ENCODE peak calls at places on chromosomes 16 and 17, in five cellular contexts. One of them, this sample, is unnamed.

GRCh38 chr17:9226794-9227135 is 205.5 kb downstream of the NTN1 start:
- DNase-seq in GM12878: no peak
- DNase-seq in gastrocnemius medialis: no peak
- DNase-seq in esophagus squamous epithelium: no peak
- DNase-seq in testis: no peak
- DNase-seq in this sample: no peak

GRCh38 chr17:1055751-1056645 is 59.1 kb downstream of the TIMM22 start:
- DNase-seq in GM12878: no peak
- DNase-seq in gastrocnemius medialis: peak
- DNase-seq in esophagus squamous epithelium: no peak
- DNase-seq in testis: peak
- DNase-seq in this sample: peak

GRCh38 chr17:82619641-82620040 is 28.6 kb downstream of the WDR45B start:
- DNase-seq in GM12878: no peak
- DNase-seq in gastrocnemius medialis: no peak
- DNase-seq in esophagus squamous epithelium: no peak
- DNase-seq in testis: no peak
- DNase-seq in this sample: no peak

GRCh38 chr17:79872762-79873161 is 33.5 kb upstream of the CBX4 start:
- DNase-seq in GM12878: no peak
- DNase-seq in gastrocnemius medialis: no peak
- DNase-seq in esophagus squamous epithelium: no peak
- DNase-seq in testis: no peak
- DNase-seq in this sample: no peak

GRCh38 chr17:30969989-30970680 is 704 bp upstream of the RNF135 start:
- DNase-seq in GM12878: no peak
- DNase-seq in gastrocnemius medialis: no peak
- DNase-seq in esophagus squamous epithelium: no peak
- DNase-seq in testis: peak
- DNase-seq in this sample: peak

GRCh38 chr16:66335704-66336329 is 30.7 kb upstream of the CDH5 start:
- DNase-seq in GM12878: no peak
- DNase-seq in gastrocnemius medialis: no peak
- DNase-seq in esophagus squamous epithelium: no peak
- DNase-seq in testis: peak
- DNase-seq in this sample: no peak

GRCh38 chr17:34665150-34665802 is 85.9 kb downstream of the TMEM132E start:
- DNase-seq in GM12878: no peak
- DNase-seq in gastrocnemius medialis: no peak
- DNase-seq in esophagus squamous epithelium: no peak
- DNase-seq in testis: no peak
- DNase-seq in this sample: no peak

GRCh38 chr16:57233944-57234706 is 10.9 kb upstream of the ARL2BP start:
- DNase-seq in GM12878: no peak
- DNase-seq in gastrocnemius medialis: no peak
- DNase-seq in esophagus squamous epithelium: no peak
- DNase-seq in testis: no peak
- DNase-seq in this sample: no peak

GRCh38 chr17:68861602-68862001 is 93.6 kb downstream of the ABCA8 start:
- DNase-seq in GM12878: no peak
- DNase-seq in gastrocnemius medialis: no peak
- DNase-seq in esophagus squamous epithelium: no peak
- DNase-seq in testis: no peak
- DNase-seq in this sample: no peak

GRCh38 chr16:15053904-15054303 is 2.0 kb downstream of the NTAN1 start:
- DNase-seq in GM12878: no peak
- DNase-seq in gastrocnemius medialis: no peak
- DNase-seq in esophagus squamous epithelium: no peak
- DNase-seq in testis: no peak
- DNase-seq in this sample: no peak

GRCh38 chr17:550776-551175 is 163.9 kb downstream of the VPS53 start:
- DNase-seq in GM12878: no peak
- DNase-seq in gastrocnemius medialis: no peak
- DNase-seq in esophagus squamous epithelium: no peak
- DNase-seq in testis: no peak
- DNase-seq in this sample: no peak

GRCh38 chr16:10205688-10206087 is 23.5 kb upstream of the GRIN2A start:
- DNase-seq in GM12878: peak
- DNase-seq in gastrocnemius medialis: no peak
- DNase-seq in esophagus squamous epithelium: no peak
- DNase-seq in testis: no peak
- DNase-seq in this sample: no peak

GRCh38 chr17:77839324-77840155 is 119.0 kb upstream of the TNRC6C start:
- DNase-seq in GM12878: no peak
- DNase-seq in gastrocnemius medialis: peak
- DNase-seq in esophagus squamous epithelium: no peak
- DNase-seq in testis: no peak
- DNase-seq in this sample: no peak

GRCh38 chr17:77141846-77142449 is 1.2 kb downstream of the SEC14L1 start:
- DNase-seq in GM12878: no peak
- DNase-seq in gastrocnemius medialis: no peak
- DNase-seq in esophagus squamous epithelium: no peak
- DNase-seq in testis: no peak
- DNase-seq in this sample: no peak

GRCh38 chr17:79825580-79825921 is 13.7 kb downstream of the CBX4 start:
- DNase-seq in GM12878: no peak
- DNase-seq in gastrocnemius medialis: no peak
- DNase-seq in esophagus squamous epithelium: no peak
- DNase-seq in testis: no peak
- DNase-seq in this sample: no peak

GRCh38 chr16:66427451-66427860 is 361 bp downstream of the BEAN1 start:
- DNase-seq in GM12878: no peak
- DNase-seq in gastrocnemius medialis: no peak
- DNase-seq in esophagus squamous epithelium: no peak
- DNase-seq in testis: no peak
- DNase-seq in this sample: no peak

GRCh38 chr17:59878624-59879023 is 14.1 kb downstream of the TUBD1 start:
- DNase-seq in GM12878: no peak
- DNase-seq in gastrocnemius medialis: no peak
- DNase-seq in esophagus squamous epithelium: no peak
- DNase-seq in testis: no peak
- DNase-seq in this sample: no peak

GRCh38 chr17:1647802-1648581 is 1.7 kb downstream of the RILP start:
- DNase-seq in GM12878: no peak
- DNase-seq in gastrocnemius medialis: peak
- DNase-seq in esophagus squamous epithelium: no peak
- DNase-seq in testis: no peak
- DNase-seq in this sample: peak

GRCh38 chr16:66248096-66248495 is 118.4 kb upstream of the CDH5 start:
- DNase-seq in GM12878: no peak
- DNase-seq in gastrocnemius medialis: peak
- DNase-seq in esophagus squamous epithelium: no peak
- DNase-seq in testis: peak
- DNase-seq in this sample: no peak

GRCh38 chr16:70460737-70461261 is 6.4 kb downstream of the FCSK start:
- DNase-seq in GM12878: no peak
- DNase-seq in gastrocnemius medialis: peak
- DNase-seq in esophagus squamous epithelium: no peak
- DNase-seq in testis: no peak
- DNase-seq in this sample: no peak

GRCh38 chr16:48608871-48609452 is 1.0 kb downstream of the N4BP1 start:
- DNase-seq in GM12878: no peak
- DNase-seq in gastrocnemius medialis: no peak
- DNase-seq in esophagus squamous epithelium: no peak
- DNase-seq in testis: no peak
- DNase-seq in this sample: no peak

GRCh38 chr17:36463916-36464764 is 22.3 kb upstream of the ZNHIT3 start:
- DNase-seq in GM12878: no peak
- DNase-seq in gastrocnemius medialis: no peak
- DNase-seq in esophagus squamous epithelium: no peak
- DNase-seq in testis: peak
- DNase-seq in this sample: peak

GRCh38 chr16:60945225-60945624 is 1091.0 kb downstream of the CDH8 start:
- DNase-seq in GM12878: no peak
- DNase-seq in gastrocnemius medialis: no peak
- DNase-seq in esophagus squamous epithelium: no peak
- DNase-seq in testis: peak
- DNase-seq in this sample: no peak

GRCh38 chr17:51397361-51398127 is 137.2 kb downstream of the UTP18 start:
- DNase-seq in GM12878: no peak
- DNase-seq in gastrocnemius medialis: no peak
- DNase-seq in esophagus squamous epithelium: no peak
- DNase-seq in testis: no peak
- DNase-seq in this sample: no peak

GRCh38 chr17:16948587-16949376 is 23.1 kb downstream of the TNFRSF13B start:
- DNase-seq in GM12878: no peak
- DNase-seq in gastrocnemius medialis: no peak
- DNase-seq in esophagus squamous epithelium: no peak
- DNase-seq in testis: peak
- DNase-seq in this sample: no peak

GRCh38 chr17:21029032-21029431 is 13.8 kb downstream of the USP22 start:
- DNase-seq in GM12878: no peak
- DNase-seq in gastrocnemius medialis: peak
- DNase-seq in esophagus squamous epithelium: no peak
- DNase-seq in testis: no peak
- DNase-seq in this sample: no peak
- TF ChIP-seq POLR2A in GM12878: no peak
- TF ChIP-seq POLR2A in gastrocnemius medialis: no peak
- TF ChIP-seq POLR2A in esophagus squamous epithelium: no peak
- TF ChIP-seq POLR2A in testis: no peak
- TF ChIP-seq POLR2A in this sample: no peak

DNA sequence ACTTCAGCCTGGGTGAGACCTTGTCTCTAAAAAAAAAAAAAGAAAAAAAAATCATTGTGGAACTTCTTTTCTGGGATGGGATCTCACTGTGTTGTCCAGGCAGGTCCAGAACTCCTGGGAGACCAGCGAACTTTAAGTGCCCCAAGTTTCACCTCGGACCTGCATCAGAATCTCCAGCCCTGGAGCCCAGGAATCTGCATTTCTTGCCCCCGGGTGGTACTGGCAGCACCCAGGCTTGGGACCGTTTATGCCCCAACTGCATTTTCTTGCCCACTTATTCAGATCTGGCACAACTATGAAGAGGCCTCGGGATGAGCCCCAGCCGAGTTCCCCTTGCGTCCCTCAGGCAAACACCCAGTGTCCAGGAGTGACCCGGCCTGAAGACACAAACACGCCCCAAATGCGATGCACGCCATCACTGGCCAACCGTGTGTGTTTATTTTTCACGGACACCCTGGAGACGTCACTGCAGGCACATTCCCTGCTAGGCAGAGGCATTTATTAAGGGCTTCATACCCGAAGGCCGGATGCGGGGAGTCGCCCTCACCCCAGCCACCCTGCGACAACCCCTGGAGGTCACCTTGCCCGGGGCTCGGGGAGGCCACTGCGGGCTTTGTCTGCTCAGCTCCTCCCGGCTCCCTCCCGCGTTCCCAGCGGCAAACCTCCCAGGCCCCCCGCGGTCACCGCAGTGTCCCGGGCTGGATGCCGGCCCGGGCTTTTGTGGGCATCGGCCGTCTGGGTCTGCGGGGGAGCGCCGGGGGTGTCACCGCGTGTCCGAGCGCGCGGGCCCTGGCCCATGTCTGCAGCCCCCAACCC is 684 bp upstream of the SPIRE2 start:
- DNase-seq in GM12878: no peak
- DNase-seq in gastrocnemius medialis: no peak
- DNase-seq in esophagus squamous epithelium: no peak
- DNase-seq in testis: peak
- DNase-seq in this sample: peak
- TF ChIP-seq POLR2A in GM12878: no peak
- TF ChIP-seq POLR2A in gastrocnemius medialis: no peak
- TF ChIP-seq POLR2A in esophagus squamous epithelium: no peak
- TF ChIP-seq POLR2A in testis: no peak
- TF ChIP-seq POLR2A in this sample: no peak

DNA sequence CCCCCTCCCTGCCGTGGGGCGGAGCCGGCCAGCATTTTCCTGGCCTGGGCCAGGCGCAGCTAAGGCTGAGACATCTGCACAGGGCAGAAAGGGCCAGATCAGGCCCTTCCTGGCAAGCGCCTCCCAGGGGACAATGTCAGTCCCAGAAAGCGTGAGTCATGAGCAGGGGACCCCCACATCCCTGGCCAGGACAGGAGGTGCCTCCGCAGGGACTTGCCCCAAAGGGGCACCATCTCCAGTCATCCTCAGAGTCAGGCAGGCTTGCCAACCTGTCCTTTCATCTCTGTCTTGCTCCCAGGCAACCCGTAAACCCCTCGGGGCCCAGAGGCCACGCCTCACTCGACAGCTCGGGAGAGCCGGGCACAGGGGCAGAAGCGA is 43.2 kb downstream of the SOCS1 start:
- DNase-seq in GM12878: no peak
- DNase-seq in gastrocnemius medialis: no peak
- DNase-seq in esophagus squamous epithelium: no peak
- DNase-seq in testis: no peak
- DNase-seq in this sample: no peak
- TF ChIP-seq POLR2A in GM12878: no peak
- TF ChIP-seq POLR2A in gastrocnemius medialis: no peak
- TF ChIP-seq POLR2A in esophagus squamous epithelium: no peak
- TF ChIP-seq POLR2A in testis: no peak
- TF ChIP-seq POLR2A in this sample: no peak

GRCh38 chr16:77618011-77618410 is 104.3 kb upstream of the NUDT7 start:
- DNase-seq in GM12878: no peak
- DNase-seq in gastrocnemius medialis: no peak
- DNase-seq in esophagus squamous epithelium: no peak
- DNase-seq in testis: no peak
- DNase-seq in this sample: no peak
- TF ChIP-seq POLR2A in GM12878: no peak
- TF ChIP-seq POLR2A in gastrocnemius medialis: no peak
- TF ChIP-seq POLR2A in esophagus squamous epithelium: no peak
- TF ChIP-seq POLR2A in testis: no peak
- TF ChIP-seq POLR2A in this sample: no peak

This sample was measured in erythroblast.